ENCODE peak calls at places on chromosomes 16 and 17, in seven cellular contexts. Y, X, K, Z, T, E and J are unnamed samples.

GRCh38 chr16:52480237-52480636 is 66.7 kb downstream of the TOX3 start:
- DNase-seq in T (no peak), X (no peak), E (no peak), Y (no peak), K (no peak), Z (no peak), J (no peak)

GRCh38 chr17:27559996-27560481 is 70.9 kb upstream of the LGALS9 start:
- DNase-seq in X (peak; percentile 86), E (peak; percentile 75), Z (no peak), K (peak; percentile 39), T (peak; percentile 66), Y (peak; percentile 99), J (no peak)

GRCh38 chr17:38720941-38721340 is 9.2 kb upstream of the CISD3 start:
- DNase-seq in Y (no peak), Z (no peak), K (no peak), X (no peak), T (no peak), E (no peak), J (no peak)

GRCh38 chr16:63737633-63738032 is 1384.2 kb downstream of the CDH11 start:
- DNase-seq in E (no peak), Z (no peak), Y (peak; percentile 83), T (no peak), K (no peak), X (no peak), J (no peak)

GRCh38 chr17:34241062-34241461 is 14.0 kb upstream of the CCL2 start:
- DNase-seq in T (no peak), Z (no peak), Y (peak; percentile 55), E (peak; percentile 87), K (no peak), X (no peak), J (no peak)

GRCh38 chr16:11639925-11640899 is 28.0 kb upstream of the SNN start:
- DNase-seq in K (peak; percentile 95), E (peak; percentile 83), Z (peak; percentile 45), Y (peak; percentile 100), T (peak; percentile 89), X (peak; percentile 98), J (peak; percentile 73)

GRCh38 chr16:560701-561412 is 663 bp downstream of the PRR35 start:
- DNase-seq in E (no peak), X (no peak), Z (no peak), Y (no peak), T (no peak), K (no peak), J (no peak)

GRCh38 chr16:55046513-55046912 is 115.8 kb downstream of the IRX5 start:
- DNase-seq in Z (no peak), Y (no peak), T (no peak), K (no peak), X (no peak), E (no peak), J (no peak)

GRCh38 chr16:84443166-84443802 is 61.2 kb downstream of the MEAK7 start:
- DNase-seq in Y (no peak), E (no peak), Z (no peak), K (no peak), T (peak; percentile 19), X (no peak), J (no peak)

GRCh38 chr16:89442990-89443726 is 47.2 kb downstream of the ANKRD11 start:
- DNase-seq in Z (no peak), K (peak; percentile 88), E (no peak), Y (peak; percentile 63), T (no peak), X (peak; percentile 39), J (peak; percentile 60)

GRCh38 chr16:11409398-11409797 is 64.1 kb downstream of the RMI2 start:
- DNase-seq in X (peak; percentile 12), E (no peak), K (no peak), Y (peak; percentile 8), T (no peak), Z (no peak), J (no peak)

GRCh38 chr16:2209258-2210008 is 1.2 kb downstream of the BRICD5 start:
- DNase-seq in T (peak; percentile 45), Y (no peak), K (no peak), Z (no peak), E (no peak), X (no peak), J (no peak)

GRCh38 chr17:15999974-16000827 is 577 bp downstream of the TTC19 start:
- DNase-seq in E (peak; percentile 38), T (no peak), X (no peak), K (peak; percentile 29), Z (peak; percentile 84), Y (peak; percentile 42), J (no peak)

GRCh38 chr16:26396511-26397235 is 670.1 kb upstream of the C16orf82 start:
- DNase-seq in X (no peak), T (no peak), Y (no peak), E (no peak), K (no peak), Z (peak; percentile 59), J (no peak)

GRCh38 chr17:7850970-7851437 is 3.9 kb upstream of the TMEM88 start:
- DNase-seq in X (no peak), Y (no peak), T (no peak), E (no peak), Z (no peak), K (no peak), J (no peak)

GRCh38 chr17:31787857-31788570 is 71.0 kb downstream of the COPRS start:
- DNase-seq in Z (no peak), Y (peak; percentile 83), E (no peak), X (peak; percentile 79), K (peak; percentile 98), T (no peak), J (peak; percentile 48)

GRCh38 chr17:11553135-11553534 is 45.1 kb upstream of the DNAH9 start:
- DNase-seq in K (no peak), X (no peak), Y (no peak), T (no peak), Z (no peak), E (no peak), J (no peak)

GRCh38 chr16:3171855-3172593 is 16.0 kb upstream of the OR1F1 start:
- DNase-seq in Y (no peak), T (peak; percentile 31), E (no peak), Z (peak; percentile 49), K (peak; percentile 84), X (no peak), J (no peak)

GRCh38 chr17:11853321-11854151 is 143.7 kb downstream of the ZNF18 start:
- DNase-seq in E (no peak), Y (no peak), K (peak; percentile 1), X (no peak), Z (no peak), T (no peak), J (no peak)

GRCh38 chr17:72151565-72152391 is 31.0 kb downstream of the SOX9 start:
- DNase-seq in X (no peak), Y (peak; percentile 76), Z (peak; percentile 58), E (peak; percentile 52), K (peak; percentile 40), T (no peak), J (no peak)

GRCh38 chr17:77963441-77963840 is 4.9 kb downstream of the TNRC6C start:
- DNase-seq in E (peak; percentile 33), X (peak; percentile 95), Z (peak; percentile 74), T (no peak), K (peak; percentile 59), Y (peak; percentile 91), J (peak; percentile 66)

GRCh38 chr17:43673516-43674323 is 12.0 kb upstream of the MEOX1 start:
- DNase-seq in E (peak; percentile 76), Z (peak; percentile 70), K (peak; percentile 50), T (peak; percentile 73), X (no peak), Y (peak; percentile 76), J (no peak)

GRCh38 chr17:43671755-43672502 is 10.2 kb upstream of the MEOX1 start:
- DNase-seq in E (no peak), Z (no peak), K (no peak), T (no peak), Y (no peak), X (no peak), J (no peak)

GRCh38 chr17:43670645-43671074 is 8.9 kb upstream of the MEOX1 start:
- DNase-seq in T (no peak), Z (no peak), K (no peak), E (no peak), X (no peak), Y (no peak), J (no peak)

GRCh38 chr17:43669971-43670644 is 8.4 kb upstream of the MEOX1 start:
- DNase-seq in Z (no peak), Y (no peak), E (no peak), T (no peak), X (peak; percentile 26), K (peak; percentile 31), J (no peak)

GRCh38 chr17:43671075-43671692 is 9.5 kb upstream of the MEOX1 start:
- DNase-seq in X (peak; percentile 67), Y (no peak), T (no peak), K (no peak), Z (no peak), E (no peak), J (no peak)
- H3K4me3 ChIP-seq in X (no peak overlapping the region), Y (no peak overlapping the region), T (no peak overlapping the region), K (no peak overlapping the region), Z (no peak overlapping the region), E (no peak overlapping the region), J (no peak overlapping the region)

DNA sequence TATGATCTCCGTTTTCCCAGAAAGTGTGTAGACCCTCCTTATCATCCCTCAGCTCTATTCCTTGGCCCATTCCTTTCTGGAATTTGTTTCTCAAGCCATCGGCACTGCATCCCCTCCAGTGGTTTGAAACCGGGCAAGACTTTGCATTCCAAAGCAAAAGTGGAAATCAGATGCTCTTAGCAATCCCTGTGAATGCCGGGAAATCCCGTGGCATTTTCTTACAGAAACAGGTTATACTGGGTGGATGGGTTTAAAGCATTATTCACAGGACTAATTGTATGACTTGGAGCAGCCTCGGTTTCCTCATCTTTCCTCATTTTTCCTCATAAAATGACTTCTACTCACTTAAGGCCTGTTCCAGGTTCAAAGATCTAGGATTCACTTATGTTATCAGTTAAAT is 52.0 kb downstream of the MAP2K6 start:
- DNase-seq in X (no peak), Y (no peak), Z (peak; percentile 21), K (peak; percentile 30), T (no peak), E (no peak), J (no peak)
- H3K4me3 ChIP-seq in X (no peak overlapping the region), Y (no peak overlapping the region), Z (no peak overlapping the region), K (no peak overlapping the region), T (no peak overlapping the region), E (no peak overlapping the region), J (no peak overlapping the region)

DNA sequence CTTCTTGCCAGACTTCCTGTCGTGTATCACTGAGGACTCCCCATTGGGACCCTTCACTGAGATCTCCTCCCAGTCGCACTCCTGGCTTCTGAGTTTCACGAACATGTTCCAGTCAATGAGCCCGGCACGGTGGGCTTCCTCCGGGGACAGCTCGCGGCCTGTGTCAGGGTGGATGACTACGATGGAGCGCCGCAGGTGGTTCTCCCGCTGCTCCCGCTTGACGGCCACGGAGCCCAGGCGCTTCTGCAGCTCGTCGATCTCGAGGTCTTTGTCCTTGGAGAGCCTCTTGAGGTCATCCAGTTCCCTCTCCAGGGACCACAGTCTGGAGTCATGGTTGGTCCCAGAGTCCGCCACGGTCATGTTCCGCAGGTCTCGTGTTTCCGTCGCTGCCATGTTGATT is 36.2 kb downstream of the UBN1 start:
- DNase-seq in Z (no peak), T (peak; percentile 39), K (no peak), X (no peak), E (no peak), Y (no peak), J (no peak)
- H3K4me3 ChIP-seq in Z (no peak overlapping the region), T (no peak overlapping the region), K (no peak overlapping the region), X (no peak overlapping the region), E (no peak overlapping the region), Y (no peak overlapping the region), J (no peak overlapping the region)

DNA sequence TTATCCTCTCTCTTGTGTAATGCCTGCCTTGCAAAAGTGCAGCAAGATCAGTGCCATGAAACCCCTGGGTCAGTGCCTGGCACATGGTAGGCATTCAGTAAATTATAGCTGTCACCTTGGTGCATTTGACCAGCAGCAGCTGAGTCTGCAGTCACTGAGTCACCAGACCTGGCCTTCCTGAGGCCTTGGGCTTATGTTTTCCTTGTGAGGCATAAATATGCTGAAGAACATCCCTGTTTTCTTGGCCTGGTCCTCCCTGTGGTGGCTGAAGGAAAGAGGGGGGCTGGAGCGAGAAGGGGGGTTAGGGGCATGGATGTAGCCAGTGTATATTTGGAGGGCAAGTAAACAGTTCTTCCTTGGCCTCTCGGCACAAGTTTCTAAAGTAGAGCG is 26.4 kb downstream of the EPN2 start:
- DNase-seq in Z (no peak), K (no peak), Y (peak; percentile 21), X (no peak), T (no peak), E (no peak), J (peak; percentile 21)
- H3K4me3 ChIP-seq in Z (no peak overlapping the region), K (no peak overlapping the region), Y (no peak overlapping the region), X (no peak overlapping the region), T (no peak overlapping the region), E (no peak overlapping the region), J (no peak overlapping the region)